ENCODE peak calls at places on chromosomes 6 and 20, in six cellular contexts. O is H9, D is psoas muscle, R is AG04450, W is heart left ventricle, G is esophagus squamous epithelium. A is an unnamed sample.
A peak's percentile ranks its signal among the peaks of the same experiment; 100 is the strongest.

GRCh38 chr6:52482903-52483670 is 62.9 kb downstream of the EFHC1 start:
- DNase-seq in O (peak; percentile 26), D (no peak), R (no peak), W (no peak), G (no peak), A (no peak)

GRCh38 chr20:36141310-36141709 is 13.2 kb upstream of the EPB41L1 start:
- DNase-seq in O (no peak), D (no peak), R (no peak), W (no peak), G (no peak), A (no peak)

GRCh38 chr6:9399916-9400315 is 964.6 kb upstream of the SLC35B3 start:
- DNase-seq in O (no peak), D (no peak), R (no peak), W (no peak), G (no peak), A (no peak)

GRCh38 chr6:167225903-167226508 is 65.1 kb upstream of the UNC93A start:
- DNase-seq in O (peak; percentile 75), D (no peak), R (no peak), W (no peak), G (no peak), A (no peak)

GRCh38 chr6:134235937-134236751 is 81.8 kb downstream of the SGK1 start:
- DNase-seq in O (no peak), D (no peak), R (peak; percentile 29), W (no peak), G (no peak), A (no peak)

GRCh38 chr6:24718449-24719124 is 367 bp downstream of the C6orf62 start:
- DNase-seq in O (no peak), D (no peak), R (no peak), W (no peak), G (no peak), A (no peak)

GRCh38 chr6:109767961-109768360 is 76.9 kb downstream of the FIG4 start:
- DNase-seq in O (no peak), D (no peak), R (no peak), W (no peak), G (no peak), A (no peak)

GRCh38 chr20:31497838-31498540 is 16.3 kb upstream of the HM13 start:
- DNase-seq in O (no peak), D (peak; percentile 70), R (no peak), W (peak; percentile 74), G (no peak), A (no peak)

GRCh38 chr6:56984374-56984773 is 29.5 kb downstream of the BEND6 start:
- DNase-seq in O (no peak), D (no peak), R (no peak), W (no peak), G (no peak), A (no peak)

GRCh38 chr6:34526241-34526972 is 29.7 kb downstream of the SPDEF start:
- DNase-seq in O (no peak), D (peak; percentile 49), R (no peak), W (peak; percentile 61), G (no peak), A (no peak)

GRCh38 chr20:12928755-12929401 is 79.9 kb upstream of the SPTLC3 start:
- DNase-seq in O (no peak), D (no peak), R (peak; percentile 42), W (no peak), G (no peak), A (no peak)

DNA sequence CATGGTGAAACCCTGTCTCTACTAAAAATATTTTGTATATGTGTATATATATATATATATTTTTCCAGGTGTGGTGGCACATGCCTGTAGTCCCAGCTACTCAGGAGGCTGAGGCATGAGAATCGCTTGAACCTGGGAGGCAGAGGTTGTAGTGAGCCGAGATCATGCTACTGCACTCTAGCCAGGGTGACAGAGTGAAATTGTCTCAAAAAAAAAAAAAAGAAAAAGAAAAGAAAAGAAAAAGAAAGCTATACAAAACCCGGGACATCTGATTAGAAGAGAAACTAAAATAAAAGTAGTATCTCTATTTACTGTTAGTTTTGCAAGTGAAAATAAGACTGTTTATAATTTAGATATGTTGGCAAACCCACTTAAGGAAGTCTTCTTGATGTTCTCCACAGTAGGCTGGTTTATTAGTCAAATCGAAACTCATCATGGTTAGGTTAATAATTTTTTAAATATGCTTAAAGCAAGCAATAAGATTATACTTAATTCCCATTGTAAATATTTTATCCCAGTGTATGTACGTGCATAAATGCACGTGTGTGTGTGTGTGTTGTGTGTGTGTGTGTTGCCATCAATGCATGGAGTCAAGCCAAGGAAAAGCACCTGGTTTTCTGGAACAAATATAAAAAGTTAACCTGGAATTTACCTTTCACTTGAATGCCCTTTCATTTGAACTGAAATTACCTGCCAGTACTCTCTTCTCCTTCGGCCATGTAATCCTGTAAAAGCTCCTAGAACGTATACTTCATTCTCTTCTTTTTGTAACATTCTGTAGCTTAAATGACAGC is 7.1 kb downstream of the VNN2 start:
- DNase-seq in O (no peak), D (no peak), R (no peak), W (no peak), G (no peak), A (no peak)
- TF ChIP-seq CTCF in O (no peak), D (no peak), R (no peak), W (no peak), G (no peak), A (no peak)

DNA sequence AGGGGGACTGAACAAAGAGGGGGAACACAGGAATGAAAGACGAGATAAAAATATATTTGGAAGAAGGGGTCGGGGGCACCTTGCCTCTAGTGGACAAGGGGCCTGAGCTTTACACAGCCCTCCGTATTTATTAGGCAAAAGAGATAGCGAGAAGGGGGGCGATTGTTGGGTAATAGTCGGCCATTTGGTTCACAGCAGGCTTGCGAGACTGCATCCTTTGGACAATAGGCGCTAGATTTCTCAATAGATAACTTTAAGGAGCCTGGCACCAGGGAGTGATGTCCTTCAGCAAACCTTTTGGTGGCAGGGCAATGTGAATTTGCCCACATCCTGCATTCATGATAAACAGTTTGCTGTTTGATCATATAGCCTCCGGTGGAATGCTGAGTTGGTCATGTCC is 3.0 kb upstream of the NANP start:
- DNase-seq in O (no peak), D (no peak), R (no peak), W (no peak), G (no peak), A (no peak)
- H3K27ac ChIP-seq in O (no peak overlapping the region), D (no peak overlapping the region), R (no peak overlapping the region), W (no peak overlapping the region), G (no peak overlapping the region), A (no peak overlapping the region)

DNA sequence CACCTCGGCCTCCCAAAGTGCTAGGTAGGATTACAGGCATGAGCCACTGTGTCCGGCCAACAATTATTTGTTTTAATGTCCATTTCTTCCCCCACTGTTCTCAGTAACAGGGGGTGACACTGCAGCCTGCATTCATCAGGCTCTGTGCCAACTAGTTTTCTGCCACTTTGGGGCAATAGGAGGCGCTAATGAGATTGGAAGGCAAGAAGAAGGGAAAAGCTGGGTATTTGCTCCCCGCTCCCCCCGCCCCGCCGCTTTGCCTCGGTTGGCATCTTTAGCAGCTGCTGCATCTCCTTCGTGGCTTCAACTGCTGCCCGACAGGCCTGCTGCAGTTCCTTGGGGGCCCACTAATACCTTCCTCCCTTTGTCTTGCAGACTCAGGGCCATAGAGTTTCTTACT is 35.0 kb upstream of the MDGA1 start:
- DNase-seq in O (peak; percentile 50), D (no peak), R (no peak), W (no peak), G (no peak), A (no peak)
- TF ChIP-seq CTCF in O (peak; percentile 57), D (no peak), R (no peak), W (no peak), G (no peak), A (no peak)

DNA sequence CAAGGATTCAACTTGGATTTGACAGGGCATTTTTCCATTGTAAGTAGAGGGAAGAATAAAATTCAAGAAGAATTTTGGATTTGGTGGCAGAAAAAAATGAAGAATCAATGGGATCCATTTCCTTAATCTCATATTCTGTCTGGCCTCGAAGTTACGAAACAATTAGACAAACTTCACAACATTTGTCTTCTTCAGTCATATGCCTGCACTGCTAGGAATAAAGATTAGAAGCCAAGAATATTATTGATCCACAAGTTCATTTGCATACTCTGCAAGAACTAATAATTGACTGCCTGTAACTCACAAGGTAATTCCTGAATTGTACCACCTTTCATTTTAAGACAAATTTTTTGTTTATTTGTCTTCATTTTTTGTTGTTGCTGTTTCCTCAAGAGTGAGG is 486.2 kb downstream of the HAO1 start:
- DNase-seq in O (no peak), D (no peak), R (no peak), W (no peak), G (no peak), A (no peak)
- H3K27ac ChIP-seq in O (no peak overlapping the region), D (no peak overlapping the region), R (no peak overlapping the region), W (no peak overlapping the region), G (no peak overlapping the region), A (no peak overlapping the region)

GRCh38 chr20:37758332-37758731 is 64.5 kb downstream of the CTNNBL1 start:
- DNase-seq in O (peak; percentile 47), D (no peak), R (no peak), W (no peak), G (no peak), A (no peak)
- TF ChIP-seq CTCF in O (peak; percentile 63), D (no peak), R (peak; percentile 18), W (no peak), G (peak; percentile 8), A (no peak)

DNA sequence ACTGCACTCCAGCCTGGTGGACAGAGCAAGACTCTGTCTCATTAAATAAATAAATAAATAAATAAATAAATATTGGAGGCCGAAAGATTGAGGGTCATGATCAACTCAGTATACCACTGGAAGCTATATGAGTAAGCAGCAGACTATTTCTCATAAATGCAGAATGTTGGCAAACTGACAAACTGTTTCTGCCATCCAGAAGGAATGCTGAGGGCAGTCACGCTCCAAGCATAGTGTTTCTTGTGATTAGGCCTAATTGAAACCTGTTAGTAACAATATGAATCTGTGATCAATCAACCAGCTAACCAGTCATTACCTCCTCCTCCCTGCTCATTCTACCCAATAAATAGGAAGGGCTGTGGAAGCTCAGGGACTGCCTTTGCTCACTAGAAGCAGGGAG is 15.2 kb upstream of the KCNK15 start:
- DNase-seq in O (no peak), D (no peak), R (no peak), W (no peak), G (no peak), A (no peak)
- H3K27ac ChIP-seq in O (no peak overlapping the region), D (no peak overlapping the region), R (no peak overlapping the region), W (no peak overlapping the region), G (no peak overlapping the region), A (peak overlapping the region; percentile 89)

DNA sequence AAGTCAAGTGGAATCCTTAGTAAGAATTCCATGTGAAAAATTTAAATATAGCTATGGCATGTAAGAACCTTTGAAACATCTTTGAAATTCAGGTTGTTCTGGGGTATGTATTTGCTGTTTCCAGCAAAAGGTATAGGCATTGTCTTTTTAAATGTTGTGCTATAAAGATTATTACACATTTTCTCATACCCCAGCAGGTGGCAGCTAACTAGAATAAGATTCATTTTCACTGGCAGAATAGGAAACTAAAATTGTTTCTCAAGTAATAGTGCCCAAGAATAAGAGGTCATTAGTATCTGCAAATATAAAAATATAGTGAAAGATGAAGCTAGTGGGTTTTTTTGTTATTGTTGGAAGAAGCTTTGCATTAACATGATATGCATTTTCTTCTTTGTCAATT is 1.8 kb downstream of the GRIK2 start:
- DNase-seq in O (no peak), D (no peak), R (no peak), W (no peak), G (no peak), A (no peak)
- TF ChIP-seq CTCF in O (no peak), D (no peak), R (peak; percentile 38), W (peak; percentile 33), G (no peak), A (no peak)